ENCODE peak calls at places on chromosomes 13 and 19, in four cellular contexts. A, D, F and B are unnamed samples.

GRCh38 chr19:52700673-52701072 is 34.2 kb downstream of the ZNF611 start:
- DNase-seq in D (no peak), A (no peak), F (no peak), B (no peak)

GRCh38 chr19:38429055-38429810 is 3.2 kb upstream of the RASGRP4 start:
- DNase-seq in A (no peak), D (no peak), F (no peak), B (no peak)

GRCh38 chr13:78958019-78958418 is 299.1 kb upstream of the OBI1 start:
- DNase-seq in D (no peak), F (no peak), A (no peak), B (no peak)

GRCh38 chr13:107379398-107380155 is 811.6 kb upstream of the ARGLU1 start:
- DNase-seq in D (no peak), F (no peak), A (no peak), B (no peak)

GRCh38 chr13:45575830-45576180 is 39.7 kb downstream of the ERICH6B start:
- DNase-seq in A (no peak), D (no peak), F (no peak), B (no peak)

GRCh38 chr19:42022616-42023015 is 28.6 kb upstream of the ATP1A3 start:
- DNase-seq in F (no peak), D (no peak), A (no peak), B (no peak)

GRCh38 chr19:342801-343421 is 1.7 kb downstream of the MIER2 start:
- DNase-seq in A (peak), D (no peak), F (no peak), B (peak)

GRCh38 chr19:31985001-31985605 is 360.3 kb upstream of the ZNF507 start:
- DNase-seq in A (no peak), D (no peak), F (no peak), B (no peak)

GRCh38 chr19:28737526-28737925 is 475.4 kb downstream of the UQCRFS1 start:
- DNase-seq in A (no peak), D (no peak), F (no peak), B (no peak)

GRCh38 chr19:1244693-1245451 is 3.3 kb downstream of the ATP5F1D start:
- DNase-seq in A (no peak), F (no peak), D (no peak), B (no peak)

GRCh38 chr13:29529755-29530154 is 65.7 kb downstream of the SLC7A1 start:
- DNase-seq in A (no peak), F (no peak), D (no peak), B (no peak)